ENCODE peak calls at places on chromosomes 13 and 19, in five cellular contexts. F is lower lobe of right lung; R is naive thymus-derived CD4-positive, alpha-beta T cell; B is heart right ventricle; L is bronchial epithelial cell. P is an unnamed sample. For H3K36me3, the result is how much of the 10 kb centered on the place peaks cover.

GRCh38 chr13:21060063-21060826 is 1.1 kb downstream of the LATS2 start:
- DNase-seq in F (peak), R (peak), B (peak), L (no peak), P (peak)

GRCh38 chr13:94050039-94050438 is 429.4 kb downstream of the DCT start:
- DNase-seq in F (no peak), R (no peak), B (no peak), L (no peak), P (no peak)

GRCh38 chr19:49801401-49801888 is 11.6 kb downstream of the FUZ start:
- DNase-seq in F (no peak), R (no peak), B (no peak), L (no peak), P (no peak)

GRCh38 chr19:5128932-5129389 is 160.0 kb downstream of the KDM4B start:
- DNase-seq in F (no peak), R (no peak), B (peak), L (no peak), P (no peak)

GRCh38 chr19:16367269-16367683 is 42.6 kb downstream of the KLF2 start:
- DNase-seq in F (peak), R (peak), B (no peak), L (no peak), P (no peak)

GRCh38 chr13:31970237-31970930 is 61.2 kb upstream of the FRY start:
- DNase-seq in F (no peak), R (no peak), B (no peak), L (peak), P (no peak)

GRCh38 chr13:111361046-111361872 is 40.8 kb downstream of the TEX29 start:
- DNase-seq in F (no peak), R (no peak), B (no peak), L (no peak), P (no peak)

GRCh38 chr19:11680689-11681302 is 58.0 kb downstream of the ZNF823 start:
- DNase-seq in F (no peak), R (no peak), B (no peak), L (no peak), P (no peak)

GRCh38 chr13:24313449-24313848 is 4.1 kb downstream of the C1QTNF9 start:
- DNase-seq in F (no peak), R (no peak), B (no peak), L (no peak), P (no peak)

GRCh38 chr13:58018020-58018419 is 386.5 kb downstream of the PCDH17 start:
- DNase-seq in F (no peak), R (no peak), B (no peak), L (no peak), P (no peak)

GRCh38 chr19:53541971-53542370 is 4.0 kb downstream of the ZNF331 start:
- DNase-seq in F (no peak), R (no peak), B (no peak), L (peak), P (no peak)

GRCh38 chr19:16447015-16447384 is 24.8 kb downstream of the EPS15L1 start:
- DNase-seq in F (peak), R (no peak), B (peak), L (peak), P (peak)

GRCh38 chr13:79185580-79185979 is 220.5 kb downstream of the RBM26 start:
- DNase-seq in F (no peak), R (no peak), B (no peak), L (no peak), P (no peak)

GRCh38 chr13:31236211-31236786 is 36.5 kb downstream of the B3GLCT start:
- DNase-seq in F (no peak), R (no peak), B (no peak), L (peak), P (peak)

GRCh38 chr13:113814435-113814821 is 49.4 kb downstream of the GAS6 start:
- DNase-seq in F (no peak), R (no peak), B (no peak), L (no peak), P (no peak)

GRCh38 chr19:571127-571974 is 1.0 kb upstream of the BSG start:
- DNase-seq in F (peak), R (peak), B (no peak), L (peak), P (peak)

GRCh38 chr13:24038846-24039330 is 121.6 kb upstream of the SPATA13 start:
- DNase-seq in F (no peak), R (no peak), B (no peak), L (no peak), P (no peak)

GRCh38 chr19:12838893-12839656 is 760 bp downstream of the MAST1 start:
- DNase-seq in F (no peak), R (no peak), B (no peak), L (no peak), P (peak)

DNA sequence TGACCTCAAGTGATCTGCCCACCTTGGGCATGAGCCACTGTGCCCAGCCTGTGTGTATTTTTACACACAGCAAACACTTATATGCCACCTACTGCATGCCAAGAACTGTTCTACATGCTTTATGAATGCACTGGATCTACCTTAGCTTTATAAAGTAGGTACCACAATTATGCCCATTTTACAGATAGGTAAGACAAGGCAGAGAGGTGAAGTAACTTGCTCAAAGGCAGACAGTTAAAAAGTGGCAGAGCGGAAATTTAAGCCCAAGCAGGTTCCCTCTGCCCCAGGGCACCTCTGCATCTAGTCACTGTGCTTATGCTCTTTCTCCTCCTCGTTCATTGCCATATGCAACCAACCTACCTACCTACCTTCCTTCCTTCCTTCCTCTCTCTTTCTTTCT is 10.5 kb downstream of the ADAMTS10 start:
- DNase-seq in F (no peak), R (no peak), B (no peak), L (no peak), P (no peak)
- H3K36me3 ChIP-seq in F (half or more), R (under half), B (under half), L (under half), P (under half)

GRCh38 chr13:99555149-99555548 is 53.9 kb downstream of the TM9SF2 start:
- DNase-seq in F (no peak), R (no peak), B (no peak), L (no peak), P (no peak)
- H3K36me3 ChIP-seq in F (half or more), R (under half), B (under half), L (under half), P (under half)

DNA sequence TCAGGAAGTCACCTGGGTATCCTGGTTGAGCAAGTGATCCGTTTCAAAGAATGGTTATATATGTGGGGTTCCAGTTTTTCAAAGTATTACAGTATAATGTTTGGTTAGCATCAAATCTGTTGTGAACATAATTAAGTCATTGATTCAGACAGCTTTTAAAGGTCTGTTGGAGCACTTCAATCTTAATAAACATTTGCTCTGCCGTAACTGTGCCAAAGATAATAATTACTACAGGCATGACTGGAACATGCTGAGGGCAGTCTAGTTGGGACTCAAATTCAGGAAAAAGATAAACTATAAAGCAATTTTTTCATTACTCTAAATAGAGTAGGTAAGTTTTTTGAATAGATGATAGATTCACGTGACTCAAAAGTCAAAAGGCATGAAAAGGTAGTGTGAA is 23.3 kb downstream of the HNRNPM start:
- DNase-seq in F (no peak), R (no peak), B (no peak), L (no peak), P (no peak)
- H3K36me3 ChIP-seq in F (half or more), R (half or more), B (under half), L (under half), P (half or more)

GRCh38 chr19:44648536-44649370 is 5.0 kb downstream of the PVR start:
- DNase-seq in F (peak), R (no peak), B (no peak), L (peak), P (no peak)

GRCh38 chr19:44657211-44657921 is 13.7 kb downstream of the PVR start:
- DNase-seq in F (peak), R (peak), B (peak), L (peak), P (peak)

GRCh38 chr19:44653977-44654784 is 10.5 kb downstream of the PVR start:
- DNase-seq in F (peak), R (peak), B (peak), L (peak), P (peak)

GRCh38 chr19:44649578-44650145 is 6.0 kb downstream of the PVR start:
- DNase-seq in F (peak), R (no peak), B (peak), L (no peak), P (no peak)

DNA sequence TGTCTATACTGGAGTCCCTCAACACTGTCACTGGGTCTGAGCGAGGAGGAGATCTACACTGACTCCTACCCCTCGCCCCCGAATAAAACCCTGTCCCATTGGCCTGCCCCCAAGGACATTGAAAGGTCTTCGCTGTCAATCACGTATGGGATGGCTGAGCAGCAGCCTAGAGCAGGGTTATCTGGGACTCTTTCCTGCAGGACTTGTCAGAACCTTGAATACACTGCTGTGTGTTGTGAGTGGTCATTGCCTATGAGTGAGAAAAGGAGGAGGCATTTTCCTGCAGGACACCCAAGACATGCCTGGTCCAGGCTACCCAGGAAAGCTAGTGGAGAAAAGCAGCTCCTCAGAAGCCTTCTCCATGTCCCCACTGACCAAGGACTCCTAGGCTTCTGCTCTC is 9.6 kb downstream of the PVR start:
- DNase-seq in F (peak), R (no peak), B (no peak), L (no peak), P (no peak)
- H3K36me3 ChIP-seq in F (half or more), R (under half), B (under half), L (under half), P (half or more)

DNA sequence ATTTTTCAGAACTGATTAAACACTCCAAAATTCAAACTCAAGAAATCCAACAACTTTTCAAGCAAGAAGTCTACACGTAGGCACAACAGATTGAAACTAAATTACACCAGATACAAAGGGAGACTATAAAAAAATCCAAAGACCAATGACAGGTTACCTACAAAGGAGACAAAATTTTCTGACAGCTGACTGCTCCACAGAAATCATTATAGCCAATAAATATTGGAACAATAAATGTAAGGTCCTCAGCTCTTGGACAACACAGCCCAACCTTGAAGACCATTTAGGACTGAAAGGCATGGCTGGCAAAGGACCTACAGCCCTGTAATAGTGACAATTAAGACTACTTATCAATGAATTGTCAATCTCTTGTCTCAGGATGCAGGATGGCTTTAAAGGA is 15.9 kb downstream of the ZNF350 start:
- DNase-seq in F (no peak), R (no peak), B (no peak), L (no peak), P (no peak)
- H3K36me3 ChIP-seq in F (half or more), R (half or more), B (under half), L (under half), P (under half)

GRCh38 chr19:55253842-55254624 is 4.8 kb downstream of the PPP6R1 start:
- DNase-seq in F (no peak), R (peak), B (no peak), L (no peak), P (no peak)

GRCh38 chr19:55252760-55253159 is 6.1 kb downstream of the PPP6R1 start:
- DNase-seq in F (no peak), R (no peak), B (no peak), L (no peak), P (no peak)

GRCh38 chr19:55251296-55252081 is 7.3 kb downstream of the PPP6R1 start:
- DNase-seq in F (no peak), R (peak), B (no peak), L (peak), P (no peak)

GRCh38 chr19:55254625-55254977 is 4.2 kb downstream of the PPP6R1 start:
- DNase-seq in F (no peak), R (no peak), B (no peak), L (no peak), P (no peak)

DNA sequence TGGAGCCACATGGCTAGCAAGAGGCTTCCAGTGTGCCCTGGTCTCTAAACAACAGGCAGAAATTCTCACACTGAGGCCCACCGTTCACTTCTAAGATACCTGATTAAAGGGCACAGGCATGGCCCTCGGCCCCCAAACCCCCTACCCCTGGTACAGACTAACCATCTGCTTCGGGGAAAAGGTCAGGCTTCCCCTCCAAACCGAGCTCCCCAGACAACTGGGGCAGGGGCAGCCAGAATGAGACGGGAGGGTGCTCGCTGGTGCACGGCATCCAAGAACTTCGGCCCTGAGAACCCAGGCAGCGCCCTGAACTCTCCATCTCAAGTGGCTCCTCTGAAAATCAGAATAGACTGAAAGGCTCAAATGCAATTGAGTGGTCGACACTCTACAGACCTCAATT is 5.6 kb downstream of the PPP6R1 start:
- DNase-seq in F (no peak), R (no peak), B (no peak), L (no peak), P (no peak)
- H3K36me3 ChIP-seq in F (under half), R (under half), B (under half), L (under half), P (under half)

GRCh38 chr19:8488351-8488750 is 14.1 kb downstream of the PRAM1 start:
- DNase-seq in F (no peak), R (no peak), B (no peak), L (no peak), P (no peak)

GRCh38 chr19:8489591-8490394 is 12.6 kb downstream of the PRAM1 start:
- DNase-seq in F (no peak), R (no peak), B (no peak), L (peak), P (no peak)

GRCh38 chr19:8485561-8486371 is 16.7 kb downstream of the PRAM1 start:
- DNase-seq in F (no peak), R (no peak), B (no peak), L (no peak), P (no peak)

GRCh38 chr19:8486661-8487136 is 15.7 kb downstream of the PRAM1 start:
- DNase-seq in F (no peak), R (no peak), B (no peak), L (no peak), P (no peak)

DNA sequence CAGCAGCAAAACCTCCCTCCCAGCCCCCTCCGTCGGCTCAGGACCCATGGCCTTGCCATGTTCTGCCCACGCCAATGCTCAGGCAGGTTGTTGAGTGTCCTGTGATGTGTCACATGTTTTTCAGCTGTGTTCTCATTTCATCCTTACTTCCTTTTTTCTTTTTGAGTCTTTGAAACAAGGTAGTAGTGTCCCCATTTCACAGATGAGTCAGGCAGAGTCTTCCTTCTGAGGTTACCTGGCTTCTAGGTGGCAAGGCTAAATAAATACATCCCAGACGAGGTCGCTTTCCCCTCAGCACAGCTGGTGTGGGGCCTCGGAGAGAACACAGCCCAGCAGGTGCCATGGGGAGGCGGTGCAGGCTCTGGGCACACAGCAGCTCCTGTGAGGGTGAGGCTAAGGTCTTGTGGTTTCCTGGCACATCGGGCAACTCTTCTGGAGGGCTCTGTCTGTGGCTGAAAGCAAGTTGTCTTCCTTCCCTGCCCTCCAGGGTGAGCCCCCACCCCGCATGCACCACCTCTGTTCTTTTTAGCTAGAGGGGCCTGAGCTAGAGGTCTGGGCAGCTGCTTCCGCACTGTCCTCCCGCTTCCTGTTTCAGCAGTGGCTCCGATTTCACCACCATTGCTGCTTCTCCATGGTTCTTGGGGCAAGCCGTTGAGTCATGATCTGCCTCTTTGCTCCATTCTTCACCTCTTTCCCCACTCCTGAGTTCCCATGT is 15.1 kb downstream of the PRAM1 start:
- DNase-seq in F (peak), R (peak), B (no peak), L (no peak), P (no peak)
- H3K36me3 ChIP-seq in F (half or more), R (under half), B (under half), L (under half), P (half or more)

GRCh38 chr13:46782066-46782465 is 14.9 kb downstream of the ESD start:
- DNase-seq in F (no peak), R (no peak), B (no peak), L (no peak), P (no peak)
- H3K36me3 ChIP-seq in F (half or more), R (under half), B (under half), L (under half), P (half or more)

P was measured in HAP-1.